ENCODE peak calls at places on chromosomes 6 and 20, in four cellular contexts. One of them, this sample, is unnamed.

GRCh38 chr6:88165087-88165876 is 865 bp downstream of the CNR1 start:
- DNase-seq in HepG2: no peak
- DNase-seq in GM12878: no peak
- DNase-seq in K562: no peak
- DNase-seq in this sample: no peak

GRCh38 chr20:50819344-50819743 is 24.5 kb downstream of the BCAS4 start:
- DNase-seq in HepG2: no peak
- DNase-seq in GM12878: no peak
- DNase-seq in K562: no peak
- DNase-seq in this sample: no peak

GRCh38 chr20:4720977-4721349 is 746 bp upstream of the PRND start:
- DNase-seq in HepG2: no peak
- DNase-seq in GM12878: no peak
- DNase-seq in K562: no peak
- DNase-seq in this sample: no peak

GRCh38 chr6:90139272-90139817 is 157.3 kb downstream of the BACH2 start:
- DNase-seq in HepG2: no peak
- DNase-seq in GM12878: no peak
- DNase-seq in K562: peak
- DNase-seq in this sample: no peak

GRCh38 chr20:1122388-1123315 is 4.2 kb downstream of the PSMF1 start:
- DNase-seq in HepG2: peak
- DNase-seq in GM12878: no peak
- DNase-seq in K562: peak
- DNase-seq in this sample: no peak

GRCh38 chr6:168136001-168136400 is 57.0 kb upstream of the FRMD1 start:
- DNase-seq in HepG2: no peak
- DNase-seq in GM12878: no peak
- DNase-seq in K562: no peak
- DNase-seq in this sample: no peak

GRCh38 chr20:64167676-64168075 is 3.4 kb downstream of the MYT1 start:
- DNase-seq in HepG2: no peak
- DNase-seq in GM12878: no peak
- DNase-seq in K562: no peak
- DNase-seq in this sample: no peak

GRCh38 chr6:41942045-41942851 is 640 bp upstream of the CCND3 start:
- DNase-seq in HepG2: no peak
- DNase-seq in GM12878: no peak
- DNase-seq in K562: no peak
- DNase-seq in this sample: no peak

GRCh38 chr20:38883081-38883980 is 42.9 kb upstream of the FAM83D start:
- DNase-seq in HepG2: no peak
- DNase-seq in GM12878: no peak
- DNase-seq in K562: no peak
- DNase-seq in this sample: no peak

GRCh38 chr6:7175463-7175862 is 67.7 kb downstream of the RREB1 start:
- DNase-seq in HepG2: no peak
- DNase-seq in GM12878: no peak
- DNase-seq in K562: no peak
- DNase-seq in this sample: no peak

GRCh38 chr6:27275025-27275956 is 27.8 kb downstream of the PRSS16 start:
- DNase-seq in HepG2: no peak
- DNase-seq in GM12878: no peak
- DNase-seq in K562: peak
- DNase-seq in this sample: peak

DNA sequence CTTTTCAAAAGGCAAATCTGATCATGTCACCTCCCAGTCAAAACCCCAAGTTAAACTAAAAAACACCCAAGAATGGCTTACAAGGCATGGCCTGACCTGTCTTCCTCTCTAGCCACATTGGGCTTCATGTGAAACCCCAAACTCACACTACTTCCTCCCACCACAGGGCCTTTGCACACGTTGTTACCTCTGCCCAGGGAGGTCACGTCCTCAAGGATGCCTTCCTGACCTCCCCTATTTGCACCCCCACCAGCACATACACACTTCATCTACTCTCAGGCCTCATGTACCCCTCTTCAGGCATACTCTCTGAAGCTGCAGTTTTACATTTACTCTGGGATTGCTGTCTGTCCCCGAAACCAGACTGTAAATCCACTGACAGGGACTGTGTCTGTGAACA is 6.1 kb downstream of the EZR start:
- DNase-seq in HepG2: no peak
- DNase-seq in GM12878: no peak
- DNase-seq in K562: no peak
- DNase-seq in this sample: no peak
- TF ChIP-seq TARDBP in HepG2: no peak
- TF ChIP-seq TARDBP in GM12878: no peak
- TF ChIP-seq TARDBP in K562: no peak
- TF ChIP-seq TARDBP in this sample: no peak

DNA sequence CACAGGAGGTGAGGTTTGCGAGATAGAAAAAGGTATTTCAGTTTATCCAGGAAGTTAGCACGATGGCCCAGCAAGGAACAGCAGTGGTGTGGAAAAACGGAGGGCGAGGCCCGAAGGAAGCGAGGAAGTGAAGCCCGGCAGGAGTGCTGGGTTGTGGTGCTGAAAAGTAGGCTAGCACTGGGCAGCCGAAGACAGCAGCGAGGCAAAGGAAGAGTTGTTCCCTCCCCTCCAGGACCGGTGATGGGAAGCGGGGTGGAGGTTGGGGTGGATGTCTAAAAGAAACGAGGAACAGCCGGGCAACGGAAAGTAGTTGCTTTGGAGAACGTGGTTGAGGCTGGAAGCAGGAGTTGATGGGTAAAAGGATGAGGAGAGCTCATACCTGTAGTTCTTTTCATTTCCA is 1.4 kb downstream of the METTL24 start:
- DNase-seq in HepG2: no peak
- DNase-seq in GM12878: no peak
- DNase-seq in K562: no peak
- DNase-seq in this sample: no peak
- TF ChIP-seq TARDBP in HepG2: no peak
- TF ChIP-seq TARDBP in GM12878: no peak
- TF ChIP-seq TARDBP in K562: no peak
- TF ChIP-seq TARDBP in this sample: no peak

GRCh38 chr6:170295519-170296422 is 4.9 kb upstream of the DLL1 start:
- DNase-seq in HepG2: no peak
- DNase-seq in GM12878: no peak
- DNase-seq in K562: peak
- DNase-seq in this sample: peak
- TF ChIP-seq TARDBP in HepG2: peak
- TF ChIP-seq TARDBP in GM12878: no peak
- TF ChIP-seq TARDBP in K562: no peak
- TF ChIP-seq TARDBP in this sample: no peak

GRCh38 chr6:33079575-33079974 is 3.8 kb downstream of the HLA-DPB1 start:
- DNase-seq in HepG2: no peak
- DNase-seq in GM12878: no peak
- DNase-seq in K562: no peak
- DNase-seq in this sample: no peak
- TF ChIP-seq TARDBP in HepG2: no peak
- TF ChIP-seq TARDBP in GM12878: no peak
- TF ChIP-seq TARDBP in K562: no peak
- TF ChIP-seq TARDBP in this sample: no peak

GRCh38 chr6:35080016-35080680 is 61.0 kb downstream of the TCP11 start:
- DNase-seq in HepG2: no peak
- DNase-seq in GM12878: no peak
- DNase-seq in K562: no peak
- DNase-seq in this sample: no peak
- TF ChIP-seq TARDBP in HepG2: no peak
- TF ChIP-seq TARDBP in GM12878: no peak
- TF ChIP-seq TARDBP in K562: no peak
- TF ChIP-seq TARDBP in this sample: no peak

GRCh38 chr6:104003803-104004516 is 855.8 kb downstream of the HACE1 start:
- DNase-seq in HepG2: peak
- DNase-seq in GM12878: no peak
- DNase-seq in K562: peak
- DNase-seq in this sample: no peak
- TF ChIP-seq TARDBP in HepG2: no peak
- TF ChIP-seq TARDBP in GM12878: no peak
- TF ChIP-seq TARDBP in K562: no peak
- TF ChIP-seq TARDBP in this sample: no peak

GRCh38 chr6:21595265-21595950 is 1.9 kb downstream of the SOX4 start:
- DNase-seq in HepG2: no peak
- DNase-seq in GM12878: no peak
- DNase-seq in K562: no peak
- DNase-seq in this sample: peak
- TF ChIP-seq TARDBP in HepG2: no peak
- TF ChIP-seq TARDBP in GM12878: no peak
- TF ChIP-seq TARDBP in K562: no peak
- TF ChIP-seq TARDBP in this sample: no peak

GRCh38 chr6:161108886-161109285 is 117.3 kb downstream of the MAP3K4 start:
- DNase-seq in HepG2: no peak
- DNase-seq in GM12878: no peak
- DNase-seq in K562: no peak
- DNase-seq in this sample: no peak

GRCh38 chr6:161110380-161110779 is 118.8 kb downstream of the MAP3K4 start:
- DNase-seq in HepG2: no peak
- DNase-seq in GM12878: no peak
- DNase-seq in K562: no peak
- DNase-seq in this sample: no peak

GRCh38 chr6:161107779-161108380 is 116.3 kb downstream of the MAP3K4 start:
- DNase-seq in HepG2: no peak
- DNase-seq in GM12878: no peak
- DNase-seq in K562: no peak
- DNase-seq in this sample: no peak

GRCh38 chr6:161109366-161109765 is 117.8 kb downstream of the MAP3K4 start:
- DNase-seq in HepG2: no peak
- DNase-seq in GM12878: no peak
- DNase-seq in K562: no peak
- DNase-seq in this sample: no peak

DNA sequence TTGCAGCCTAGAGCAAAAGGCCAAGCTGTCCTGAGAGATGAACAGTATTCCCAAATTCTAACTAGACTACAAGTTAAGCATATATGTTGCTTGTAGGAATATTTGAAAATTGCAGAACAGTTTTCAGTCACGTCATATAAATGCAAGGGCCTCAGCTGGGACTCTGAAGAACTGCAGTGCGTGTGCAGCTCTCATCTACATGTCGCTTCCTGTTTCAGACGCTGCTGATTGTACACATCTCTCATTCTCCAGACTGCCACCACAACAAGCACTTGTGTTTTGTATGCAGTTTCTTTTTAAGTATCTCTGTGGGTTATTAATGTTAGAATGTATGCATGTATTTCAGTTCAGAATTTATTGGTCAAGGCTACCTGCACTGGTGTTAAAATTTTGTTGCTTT is 119.7 kb downstream of the MAP3K4 start:
- DNase-seq in HepG2: no peak
- DNase-seq in GM12878: no peak
- DNase-seq in K562: no peak
- DNase-seq in this sample: no peak
- TF ChIP-seq TARDBP in HepG2: no peak
- TF ChIP-seq TARDBP in GM12878: no peak
- TF ChIP-seq TARDBP in K562: no peak
- TF ChIP-seq TARDBP in this sample: no peak

GRCh38 chr6:111260570-111261298 is 173.4 kb downstream of the SLC16A10 start:
- DNase-seq in HepG2: no peak
- DNase-seq in GM12878: no peak
- DNase-seq in K562: peak
- DNase-seq in this sample: no peak
- TF ChIP-seq TARDBP in HepG2: no peak
- TF ChIP-seq TARDBP in GM12878: no peak
- TF ChIP-seq TARDBP in K562: no peak
- TF ChIP-seq TARDBP in this sample: no peak

This sample was measured in HEK293T.